ENCODE peak calls at places on chromosomes 4 and X, in seven cellular contexts. One of them, this sample, is unnamed.
A peak's percentile ranks its signal among the peaks of the same experiment; 100 is the strongest.

GRCh38 chr4:183728223-183729068 is 69.4 kb downstream of the TRAPPC11 start:
- DNase-seq in activated naive CD8-positive, alpha-beta T cell treated with anti-CD3 and anti-CD28 coated beads, Interleukin-2, amount 10 ng/mL, durations not matched to agents 7 days and 5 days: no peak
- DNase-seq in left cardiac atrium: no peak
- DNase-seq in H4: no peak
- DNase-seq in H9: no peak
- DNase-seq in fibroblast of pulmonary artery: no peak
- DNase-seq in NCI-H1417: no peak
- DNase-seq in this sample: no peak

GRCh38 chrX:13752141-13752540 is 17.6 kb downstream of the OFD1 start:
- DNase-seq in activated naive CD8-positive, alpha-beta T cell treated with anti-CD3 and anti-CD28 coated beads, Interleukin-2, amount 10 ng/mL, durations not matched to agents 7 days and 5 days: no peak
- DNase-seq in left cardiac atrium: no peak
- DNase-seq in H4: no peak
- DNase-seq in H9: no peak
- DNase-seq in fibroblast of pulmonary artery: no peak
- DNase-seq in NCI-H1417: no peak
- DNase-seq in this sample: no peak

GRCh38 chr4:7591409-7592063 is 156.8 kb upstream of the PSAPL1 start:
- DNase-seq in activated naive CD8-positive, alpha-beta T cell treated with anti-CD3 and anti-CD28 coated beads, Interleukin-2, amount 10 ng/mL, durations not matched to agents 7 days and 5 days: no peak
- DNase-seq in left cardiac atrium: no peak
- DNase-seq in H4: no peak
- DNase-seq in H9: no peak
- DNase-seq in fibroblast of pulmonary artery: no peak
- DNase-seq in NCI-H1417: no peak
- DNase-seq in this sample: no peak

GRCh38 chr4:47525154-47525819 is 40.2 kb downstream of the ATP10D start:
- DNase-seq in activated naive CD8-positive, alpha-beta T cell treated with anti-CD3 and anti-CD28 coated beads, Interleukin-2, amount 10 ng/mL, durations not matched to agents 7 days and 5 days: no peak
- DNase-seq in left cardiac atrium: peak; percentile 31
- DNase-seq in H4: peak; percentile 91
- DNase-seq in H9: no peak
- DNase-seq in fibroblast of pulmonary artery: peak; percentile 97
- DNase-seq in NCI-H1417: no peak
- DNase-seq in this sample: no peak

GRCh38 chrX:100368167-100368566 is 41.9 kb downstream of the PCDH19 start:
- DNase-seq in activated naive CD8-positive, alpha-beta T cell treated with anti-CD3 and anti-CD28 coated beads, Interleukin-2, amount 10 ng/mL, durations not matched to agents 7 days and 5 days: no peak
- DNase-seq in left cardiac atrium: no peak
- DNase-seq in H4: peak; percentile 10
- DNase-seq in H9: peak; percentile 44
- DNase-seq in fibroblast of pulmonary artery: peak; percentile 18
- DNase-seq in NCI-H1417: peak; percentile 39
- DNase-seq in this sample: no peak

GRCh38 chrX:80765226-80765625 is 44.5 kb downstream of the BRWD3 start:
- DNase-seq in activated naive CD8-positive, alpha-beta T cell treated with anti-CD3 and anti-CD28 coated beads, Interleukin-2, amount 10 ng/mL, durations not matched to agents 7 days and 5 days: no peak
- DNase-seq in left cardiac atrium: no peak
- DNase-seq in H4: no peak
- DNase-seq in H9: no peak
- DNase-seq in fibroblast of pulmonary artery: peak; percentile 63
- DNase-seq in NCI-H1417: peak; percentile 50
- DNase-seq in this sample: no peak

GRCh38 chr4:109729155-109729562 is 711 bp downstream of the PLA2G12A start:
- DNase-seq in activated naive CD8-positive, alpha-beta T cell treated with anti-CD3 and anti-CD28 coated beads, Interleukin-2, amount 10 ng/mL, durations not matched to agents 7 days and 5 days: no peak
- DNase-seq in left cardiac atrium: no peak
- DNase-seq in H4: peak; percentile 8
- DNase-seq in H9: no peak
- DNase-seq in fibroblast of pulmonary artery: peak; percentile 16
- DNase-seq in NCI-H1417: no peak
- DNase-seq in this sample: no peak

GRCh38 chr4:25827373-25827772 is 35.4 kb downstream of the SEL1L3 start:
- DNase-seq in activated naive CD8-positive, alpha-beta T cell treated with anti-CD3 and anti-CD28 coated beads, Interleukin-2, amount 10 ng/mL, durations not matched to agents 7 days and 5 days: no peak
- DNase-seq in left cardiac atrium: peak; percentile 21
- DNase-seq in H4: no peak
- DNase-seq in H9: no peak
- DNase-seq in fibroblast of pulmonary artery: no peak
- DNase-seq in NCI-H1417: no peak
- DNase-seq in this sample: no peak

GRCh38 chr4:159305129-159305528 is 202.2 kb downstream of the RAPGEF2 start:
- DNase-seq in activated naive CD8-positive, alpha-beta T cell treated with anti-CD3 and anti-CD28 coated beads, Interleukin-2, amount 10 ng/mL, durations not matched to agents 7 days and 5 days: no peak
- DNase-seq in left cardiac atrium: no peak
- DNase-seq in H4: no peak
- DNase-seq in H9: no peak
- DNase-seq in fibroblast of pulmonary artery: no peak
- DNase-seq in NCI-H1417: no peak
- DNase-seq in this sample: no peak